ENCODE peak calls at places on chromosomes 13 and 19, in four cellular contexts. B is K562, C is GM12878, R is HepG2. O is an unnamed sample.

GRCh38 chr13:19763618-19764017 is 19.1 kb downstream of the PSPC1 start:
- DNase-seq in C (no peak), R (no peak), B (no peak), O (no peak)

GRCh38 chr19:17107546-17108452 is 32.2 kb downstream of the MYO9B start:
- DNase-seq in R (peak), C (no peak), B (no peak), O (peak)

GRCh38 chr19:1213391-1214286 is 8.1 kb downstream of the STK11 start:
- DNase-seq in B (no peak), C (peak), R (no peak), O (no peak)

GRCh38 chr19:16070366-16070990 is 5.8 kb upstream of the TPM4 start:
- DNase-seq in C (no peak), R (peak), B (peak), O (peak)

GRCh38 chr13:77056382-77056781 is 29.4 kb upstream of the FBXL3 start:
- DNase-seq in C (no peak), R (no peak), B (no peak), O (no peak)

GRCh38 chr19:47719047-47719885 is 6.0 kb downstream of the EHD2 start:
- DNase-seq in C (no peak), R (peak), B (no peak), O (no peak)

GRCh38 chr19:13505761-13506549 is at the start of gene CACNA1A:
- DNase-seq in R (no peak), C (no peak), B (no peak), O (no peak)

GRCh38 chr19:51735759-51736449 is 12.1 kb upstream of the HAS1 start:
- DNase-seq in C (no peak), B (peak), R (no peak), O (no peak)

GRCh38 chr13:28622286-28622685 is 36.6 kb upstream of the POMP start:
- DNase-seq in B (no peak), R (no peak), C (no peak), O (no peak)

GRCh38 chr13:20125783-20126165 is 35.1 kb downstream of the GJA3 start:
- DNase-seq in C (no peak), R (no peak), B (no peak), O (no peak)

GRCh38 chr19:48940902-48941301 is 7.4 kb downstream of the DHDH start:
- DNase-seq in R (no peak), C (no peak), B (no peak), O (no peak)

GRCh38 chr13:74574964-74575728 is 440.9 kb upstream of the KLF12 start:
- DNase-seq in C (no peak), R (no peak), B (no peak), O (no peak)

GRCh38 chr13:24038405-24038804 is 122.1 kb upstream of the SPATA13 start:
- DNase-seq in R (no peak), C (no peak), B (no peak), O (no peak)

GRCh38 chr13:99087954-99088491 is 110.2 kb upstream of the DOCK9 start:
- DNase-seq in B (no peak), R (no peak), C (no peak), O (no peak)

GRCh38 chr19:12749938-12750521 is 1.6 kb upstream of the BEST2 start:
- DNase-seq in R (no peak), B (no peak), C (no peak), O (no peak)

GRCh38 chr13:94020833-94021232 is 458.6 kb downstream of the DCT start:
- DNase-seq in B (no peak), C (no peak), R (no peak), O (no peak)

GRCh38 chr13:48804836-48805601 is 151.3 kb downstream of the CYSLTR2 start:
- DNase-seq in C (no peak), B (no peak), R (no peak), O (no peak)

GRCh38 chr19:17289489-17289888 is 7.8 kb downstream of the ANKLE1 start:
- DNase-seq in R (no peak), B (peak), C (no peak), O (peak)

GRCh38 chr13:107765724-107766436 is 449.5 kb downstream of the LIG4 start:
- DNase-seq in B (no peak), R (no peak), C (no peak), O (no peak)

GRCh38 chr13:95139186-95139585 is 162.1 kb downstream of the ABCC4 start:
- DNase-seq in C (no peak), R (no peak), B (no peak), O (no peak)

GRCh38 chr13:77918391-77919261 is at the start of gene EDNRB:
- DNase-seq in R (no peak), C (no peak), B (no peak), O (no peak)

GRCh38 chr19:37989855-37990254 is 82.8 kb downstream of the SIPA1L3 start:
- DNase-seq in B (no peak), C (no peak), R (no peak), O (no peak)

GRCh38 chr13:112690242-112690943 is 555 bp downstream of the ATP11A start:
- DNase-seq in B (peak), R (no peak), C (no peak), O (no peak)

GRCh38 chr13:34970961-34971360 is 28.9 kb downstream of the NBEA start:
- DNase-seq in B (no peak), C (no peak), R (no peak), O (no peak)

GRCh38 chr19:18660051-18660910 is 23.2 kb upstream of the CRTC1 start:
- DNase-seq in R (no peak), B (peak), C (no peak), O (no peak)

GRCh38 chr19:28488006-28488405 is 724.9 kb downstream of the UQCRFS1 start:
- DNase-seq in B (no peak), C (no peak), R (no peak), O (no peak)

GRCh38 chr19:56119585-56119978 is 1.5 kb downstream of the ZNF787 start:
- DNase-seq in C (no peak), B (no peak), R (peak), O (no peak)

GRCh38 chr13:48892311-48892710 is 83.4 kb upstream of the FNDC3A start:
- DNase-seq in R (peak), B (no peak), C (no peak), O (peak)

GRCh38 chr19:38975214-38975860 is at the start of gene FBXO17:
- DNase-seq in B (peak), C (no peak), R (peak), O (no peak)

GRCh38 chr19:45591004-45591637 is 6.5 kb upstream of the OPA3 start:
- DNase-seq in B (peak), C (no peak), R (peak), O (no peak)

GRCh38 chr13:36163809-36164308 is 32.7 kb upstream of the DCLK1 start:
- DNase-seq in R (no peak), B (no peak), C (no peak), O (no peak)

GRCh38 chr13:40169476-40169875 is 497.0 kb downstream of the FOXO1 start:
- DNase-seq in C (no peak), B (no peak), R (no peak), O (no peak)
- TF ChIP-seq SP1 in C (no peak), B (no peak), R (no peak), O (no peak)

DNA sequence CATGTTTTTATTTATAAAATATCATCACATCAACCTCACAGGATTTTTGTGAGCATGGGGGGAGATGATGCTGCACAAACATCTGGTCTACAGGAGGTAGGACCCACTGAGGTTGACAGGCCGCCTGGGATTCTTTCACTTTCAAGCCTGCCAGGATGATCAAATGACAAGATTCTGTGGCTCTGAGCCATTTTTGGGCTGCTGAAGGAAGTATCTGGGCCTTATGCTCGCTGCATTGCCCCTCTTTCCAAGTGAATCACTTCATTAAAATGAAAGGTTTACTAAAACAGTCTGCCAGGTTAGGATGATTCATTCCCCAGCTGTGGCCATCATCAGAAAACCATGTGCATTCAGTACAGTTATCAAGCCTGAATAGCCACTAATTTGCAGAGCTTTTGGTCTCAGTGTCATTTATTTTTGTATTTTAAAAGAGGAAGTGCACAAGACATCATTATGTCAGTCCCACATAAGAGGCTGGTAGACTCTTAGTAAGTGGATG is 34.4 kb downstream of the STARD13 start:
- DNase-seq in B (no peak), C (peak), R (no peak), O (peak)
- TF ChIP-seq REST in B (no peak), C (no peak), R (no peak), O (no peak)

GRCh38 chr13:50898338-50898737 is 11.3 kb upstream of the RNASEH2B start:
- DNase-seq in B (no peak), C (no peak), R (no peak), O (no peak)
- TF ChIP-seq SP1 in B (no peak), C (no peak), R (no peak), O (no peak)

DNA sequence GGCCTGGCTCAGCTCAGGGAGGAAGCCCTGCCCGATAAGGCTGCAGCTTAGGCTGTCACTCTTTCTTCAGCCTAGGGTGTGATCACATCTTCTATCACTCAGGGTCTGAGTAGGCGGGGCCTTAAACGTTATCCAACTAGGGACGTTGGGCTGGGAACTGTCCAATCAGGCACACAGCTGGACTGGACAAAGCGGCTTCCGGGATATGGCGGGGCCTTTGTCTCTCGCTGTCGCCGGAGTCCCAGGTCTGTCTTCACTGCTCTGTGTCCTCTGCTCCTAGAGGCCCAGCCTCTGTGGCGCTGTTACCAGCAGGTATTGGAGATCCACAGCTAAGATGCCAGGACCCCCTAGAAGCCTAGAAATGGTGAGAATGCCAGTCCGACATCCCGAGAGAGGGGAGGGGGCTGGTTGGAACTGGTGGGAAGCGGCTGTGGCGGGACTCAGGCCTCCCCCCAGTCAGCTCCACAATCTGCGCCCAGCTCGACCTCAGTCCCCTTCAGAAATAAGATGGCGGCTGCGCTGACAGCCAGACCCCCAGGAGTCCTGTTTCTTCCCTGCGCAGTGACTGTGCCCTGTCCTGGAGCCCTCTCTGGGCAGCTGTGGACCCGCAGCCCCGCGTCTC is at the start of gene ZNF254:
- DNase-seq in C (peak), B (peak), R (no peak), O (no peak)
- TF ChIP-seq REST in C (no peak), B (no peak), R (no peak), O (no peak)

O was measured in HCT116.